ENCODE peak calls at places on chromosomes 16 and 17, in eight cellular contexts. A is adrenal gland, M is heart left ventricle, X is IMR-90, B is left lung, K is AG04450, Y is body of pancreas, G is thoracic aorta. O is an unnamed sample.

GRCh38 chr17:45628019-45628418 is 137.5 kb upstream of the PLEKHM1 start:
- DNase-seq in A (no peak), M (no peak), X (no peak), B (no peak), K (no peak), Y (no peak), G (no peak), O (no peak)

GRCh38 chr16:68406458-68407041 is 41.8 kb downstream of the SMPD3 start:
- DNase-seq in A (no peak), M (no peak), X (peak), B (no peak), K (no peak), Y (no peak), G (no peak), O (no peak)

GRCh38 chr17:3547628-3548027 is 10.0 kb downstream of the TRPV3 start:
- DNase-seq in A (no peak), M (no peak), X (no peak), B (no peak), K (no peak), Y (no peak), G (no peak), O (no peak)

GRCh38 chr17:70168044-70168978 is 1.0 kb upstream of the KCNJ2 start:
- DNase-seq in A (peak), M (peak), X (peak), B (peak), K (peak), Y (peak), G (no peak), O (peak)

GRCh38 chr16:49504626-49505025 is 131.0 kb downstream of the C16orf78 start:
- DNase-seq in A (no peak), M (no peak), X (no peak), B (peak), K (no peak), Y (no peak), G (no peak), O (peak)

GRCh38 chr17:44066204-44066930 is at the start of gene LSM12:
- DNase-seq in A (peak), M (peak), X (peak), B (peak), K (peak), Y (peak), G (peak), O (peak)

GRCh38 chr17:45092932-45093430 is 31.9 kb downstream of the NMT1 start:
- DNase-seq in A (peak), M (peak), X (peak), B (peak), K (peak), Y (peak), G (peak), O (peak)

GRCh38 chr17:73151888-73152633 is 12.7 kb upstream of the SSTR2 start:
- DNase-seq in A (no peak), M (no peak), X (no peak), B (no peak), K (no peak), Y (no peak), G (no peak), O (no peak)

GRCh38 chr17:59641799-59642484 is 22.2 kb downstream of the CLTC start:
- DNase-seq in A (no peak), M (no peak), X (no peak), B (no peak), K (no peak), Y (no peak), G (no peak), O (no peak)

GRCh38 chr17:77474292-77474988 is 333.7 kb downstream of the SEC14L1 start:
- DNase-seq in A (no peak), M (no peak), X (peak), B (no peak), K (no peak), Y (no peak), G (no peak), O (no peak)

GRCh38 chr16:802461-802860 is 1.9 kb upstream of the GNG13 start:
- DNase-seq in A (no peak), M (no peak), X (no peak), B (no peak), K (no peak), Y (no peak), G (no peak), O (no peak)

GRCh38 chr17:49523706-49524472 is 28.8 kb downstream of the NGFR start:
- DNase-seq in A (no peak), M (no peak), X (no peak), B (no peak), K (no peak), Y (peak), G (no peak), O (no peak)

GRCh38 chr17:81863123-81863675 is 2.9 kb upstream of the P4HB start:
- DNase-seq in A (no peak), M (no peak), X (no peak), B (no peak), K (no peak), Y (peak), G (no peak), O (no peak)
- H3K4me3 ChIP-seq in A (no peak), M (no peak), X (no peak), B (no peak), K (no peak), Y (no peak), G (no peak), O (no peak)

DNA sequence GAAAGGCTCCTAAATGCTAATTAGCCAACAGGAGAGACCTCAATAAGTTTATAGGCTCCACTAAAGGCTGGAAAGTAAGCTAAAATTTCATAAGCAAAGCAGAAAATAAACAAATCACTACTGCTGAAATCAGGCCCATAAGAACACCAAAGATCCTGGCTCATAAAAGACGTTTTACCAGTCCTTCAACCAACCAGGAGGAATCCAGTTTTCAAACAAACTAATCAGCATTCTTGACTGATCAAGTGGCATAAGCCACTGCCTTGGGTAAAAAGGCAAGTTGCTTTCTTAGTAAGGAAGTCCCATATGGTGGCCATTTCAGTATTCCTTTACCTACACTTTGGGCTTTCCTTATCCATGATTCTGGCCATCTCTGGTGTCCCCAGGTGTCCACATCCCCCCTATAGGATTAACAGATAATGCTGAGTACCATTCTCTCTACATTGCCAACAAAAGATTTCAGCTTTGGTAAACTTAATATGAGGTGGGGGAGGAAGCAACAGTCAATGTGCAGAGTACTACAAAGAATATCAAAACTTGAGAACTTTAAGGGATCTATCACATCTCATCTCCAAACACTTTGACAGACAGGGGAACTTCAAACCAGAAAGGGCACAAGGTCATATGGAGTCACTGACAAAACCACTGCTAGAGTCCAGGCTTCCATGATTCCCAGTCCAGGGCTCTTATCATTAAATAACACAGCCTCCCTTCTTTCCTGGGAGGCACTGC is 1.3 kb downstream of the TOM1L2 start:
- DNase-seq in A (no peak), M (no peak), X (no peak), B (no peak), K (no peak), Y (no peak), G (no peak), O (no peak)
- H3K27ac ChIP-seq in A (no peak), M (peak), X (no peak), B (peak), K (no peak), Y (peak), G (peak), O (peak)

GRCh38 chr17:9225305-9226101 is 204.2 kb downstream of the NTN1 start:
- DNase-seq in A (no peak), M (no peak), X (no peak), B (no peak), K (no peak), Y (no peak), G (no peak), O (no peak)
- TF ChIP-seq CTCF in A (no peak), M (no peak), X (no peak), B (no peak), K (peak), Y (no peak), G (peak), O (no peak)

GRCh38 chr16:11250091-11250785 is 5.8 kb downstream of the SOCS1 start:
- DNase-seq in A (no peak), M (no peak), X (peak), B (no peak), K (peak), Y (no peak), G (no peak), O (no peak)

GRCh38 chr16:11253009-11253994 is 2.7 kb downstream of the SOCS1 start:
- DNase-seq in A (no peak), M (no peak), X (peak), B (no peak), K (no peak), Y (no peak), G (no peak), O (no peak)

GRCh38 chr16:11252482-11252931 is 3.5 kb downstream of the SOCS1 start:
- DNase-seq in A (no peak), M (no peak), X (no peak), B (no peak), K (no peak), Y (no peak), G (no peak), O (no peak)

GRCh38 chr16:11250786-11251524 is 5.0 kb downstream of the SOCS1 start:
- DNase-seq in A (no peak), M (no peak), X (peak), B (no peak), K (no peak), Y (no peak), G (no peak), O (no peak)

GRCh38 chr16:11251525-11252481 is 4.2 kb downstream of the SOCS1 start:
- DNase-seq in A (no peak), M (no peak), X (peak), B (peak), K (peak), Y (peak), G (no peak), O (no peak)
- H3K4me3 ChIP-seq in A (no peak), M (peak), X (peak), B (no peak), K (peak), Y (no peak), G (no peak), O (no peak)

GRCh38 chr17:27466376-27466747 is 10.1 kb downstream of the KSR1 start:
- DNase-seq in A (no peak), M (no peak), X (no peak), B (no peak), K (no peak), Y (no peak), G (no peak), O (peak)

GRCh38 chr17:27469256-27469655 is 13.0 kb downstream of the KSR1 start:
- DNase-seq in A (no peak), M (no peak), X (no peak), B (no peak), K (no peak), Y (no peak), G (no peak), O (peak)

GRCh38 chr17:27464431-27464830 is 8.2 kb downstream of the KSR1 start:
- DNase-seq in A (no peak), M (no peak), X (no peak), B (no peak), K (no peak), Y (no peak), G (no peak), O (no peak)

GRCh38 chr17:27463235-27463677 is 7.0 kb downstream of the KSR1 start:
- DNase-seq in A (no peak), M (no peak), X (no peak), B (no peak), K (no peak), Y (no peak), G (no peak), O (no peak)

DNA sequence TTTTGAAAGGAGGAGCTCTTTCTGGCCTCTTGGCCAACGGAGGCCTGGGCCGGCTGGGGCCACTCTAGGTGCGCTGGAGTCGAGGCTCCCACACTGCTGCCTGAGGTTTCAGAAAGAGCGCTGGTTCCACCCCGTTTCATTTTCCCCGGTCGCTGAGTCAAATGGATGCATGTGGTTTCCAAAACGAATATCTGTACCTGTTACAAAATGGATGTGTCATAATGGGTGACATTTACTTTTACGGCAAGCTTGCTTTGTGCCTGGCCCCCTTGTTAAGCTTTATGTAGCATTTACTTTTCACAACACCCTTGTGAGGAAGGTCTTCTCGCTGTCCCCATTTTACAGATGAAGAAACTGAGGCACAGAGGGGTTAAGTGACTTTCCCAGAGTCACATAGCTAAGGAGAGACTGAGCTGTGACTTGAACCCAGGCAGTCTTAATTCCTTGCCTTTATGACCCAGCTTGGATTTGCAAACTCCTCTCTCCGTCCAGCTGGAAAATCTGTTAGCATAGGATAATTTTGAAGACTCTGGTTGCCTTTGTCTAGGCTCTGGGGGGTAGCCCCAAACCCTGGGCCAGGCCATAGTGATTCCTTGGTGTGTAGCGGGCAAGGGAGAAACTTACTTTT is 10.6 kb downstream of the KSR1 start:
- DNase-seq in A (no peak), M (peak), X (no peak), B (no peak), K (no peak), Y (no peak), G (no peak), O (peak)
- H3K27ac ChIP-seq in A (no peak), M (no peak), X (no peak), B (peak), K (no peak), Y (peak), G (no peak), O (peak)

O was measured in upper lobe of right lung.